ENCODE peak calls at places on chromosomes 12 and 14, in six cellular contexts. B is CD14-positive monocyte, O is astrocyte of the spinal cord, X is BJ, E is PC-9, W is ovary. Q is an unnamed sample.

GRCh38 chr12:26125451-26126339 is 858 bp upstream of the BHLHE41 start:
- DNase-seq in B (peak), O (peak), X (no peak), E (peak), W (peak), Q (peak)

GRCh38 chr12:98188649-98189048 is 326.7 kb upstream of the TMPO start:
- DNase-seq in B (no peak), O (peak), X (no peak), E (no peak), W (no peak), Q (no peak)

GRCh38 chr14:84483072-84483410 is 1046.9 kb upstream of the FLRT2 start:
- DNase-seq in B (no peak), O (peak), X (no peak), E (no peak), W (no peak), Q (no peak)

GRCh38 chr14:31026076-31026394 is at the start of gene STRN3:
- DNase-seq in B (no peak), O (no peak), X (no peak), E (no peak), W (no peak), Q (no peak)

GRCh38 chr12:6767301-6767591 is 1.1 kb downstream of the PTMS start:
- DNase-seq in B (no peak), O (no peak), X (no peak), E (no peak), W (peak), Q (no peak)

GRCh38 chr14:64878775-64879634 is 702 bp downstream of the SPTB start:
- DNase-seq in B (no peak), O (no peak), X (no peak), E (peak), W (no peak), Q (no peak)

GRCh38 chr12:92466391-92467305 is 236.1 kb upstream of the PLEKHG7 start:
- DNase-seq in B (no peak), O (peak), X (no peak), E (no peak), W (no peak), Q (no peak)

GRCh38 chr12:32504626-32505025 is 105.3 kb downstream of the FGD4 start:
- DNase-seq in B (no peak), O (no peak), X (no peak), E (no peak), W (no peak), Q (no peak)

GRCh38 chr12:65121049-65121955 is at the start of gene WIF1:
- DNase-seq in B (no peak), O (no peak), X (no peak), E (peak), W (no peak), Q (peak)

GRCh38 chr12:130513572-130513971 is 175.9 kb downstream of the PIWIL1 start:
- DNase-seq in B (no peak), O (no peak), X (no peak), E (no peak), W (no peak), Q (no peak)

GRCh38 chr12:111368291-111368683 is 608 bp downstream of the PHETA1 start:
- DNase-seq in B (no peak), O (no peak), X (no peak), E (no peak), W (no peak), Q (no peak)

GRCh38 chr14:54815016-54815415 is 87.6 kb downstream of the GCH1 start:
- DNase-seq in B (no peak), O (peak), X (no peak), E (no peak), W (no peak), Q (no peak)

GRCh38 chr12:12723147-12723680 is 6.0 kb downstream of the CDKN1B start:
- DNase-seq in B (no peak), O (peak), X (no peak), E (no peak), W (no peak), Q (peak)

GRCh38 chr12:112112423-112113132 is 4.0 kb upstream of the NAA25 start:
- DNase-seq in B (no peak), O (no peak), X (no peak), E (peak), W (no peak), Q (no peak)

GRCh38 chr14:88168498-88169165 is 154.4 kb downstream of the KCNK10 start:
- DNase-seq in B (no peak), O (peak), X (no peak), E (no peak), W (no peak), Q (no peak)

GRCh38 chr12:101759396-101760047 is 20.3 kb upstream of the SYCP3 start:
- DNase-seq in B (no peak), O (peak), X (no peak), E (no peak), W (no peak), Q (peak)

GRCh38 chr14:35335388-35336092 is 43.4 kb downstream of the PSMA6 start:
- DNase-seq in B (no peak), O (no peak), X (no peak), E (peak), W (peak), Q (peak)

GRCh38 chr12:51924551-51925399 is 17.5 kb downstream of the ACVRL1 start:
- DNase-seq in B (no peak), O (no peak), X (no peak), E (no peak), W (peak), Q (no peak)

GRCh38 chr12:93032748-93033147 is 103.7 kb upstream of the EEA1 start:
- DNase-seq in B (no peak), O (no peak), X (no peak), E (no peak), W (no peak), Q (peak)

GRCh38 chr12:3200032-3200617 is 122.9 kb downstream of the TSPAN9 start:
- DNase-seq in B (no peak), O (peak), X (no peak), E (peak), W (peak), Q (peak)

GRCh38 chr12:109758406-109759075 is 44.9 kb downstream of the FAM222A start:
- DNase-seq in B (peak), O (no peak), X (no peak), E (no peak), W (peak), Q (no peak)

GRCh38 chr14:68580676-68581075 is 212.2 kb downstream of the ZFP36L1 start:
- DNase-seq in B (no peak), O (no peak), X (no peak), E (no peak), W (no peak), Q (no peak)

GRCh38 chr14:45838597-45838996 is 585.6 kb upstream of the MIS18BP1 start:
- DNase-seq in B (no peak), O (peak), X (no peak), E (no peak), W (no peak), Q (no peak)

GRCh38 chr12:67388331-67389163 is 119.4 kb downstream of the CAND1 start:
- DNase-seq in B (no peak), O (no peak), X (no peak), E (no peak), W (no peak), Q (no peak)

GRCh38 chr12:12718853-12719252 is 1.7 kb downstream of the CDKN1B start:
- DNase-seq in B (no peak), O (peak), X (no peak), E (no peak), W (no peak), Q (no peak)

GRCh38 chr14:101737414-101738367 is 23.8 kb upstream of the PPP2R5C start:
- DNase-seq in B (no peak), O (no peak), X (no peak), E (no peak), W (no peak), Q (no peak)

GRCh38 chr12:5439333-5439732 is 7.4 kb downstream of the NTF3 start:
- DNase-seq in B (no peak), O (no peak), X (no peak), E (no peak), W (no peak), Q (no peak)

GRCh38 chr14:34633697-34634096 is 3.7 kb upstream of the SNX6 start:
- DNase-seq in B (no peak), O (no peak), X (no peak), E (no peak), W (no peak), Q (no peak)

GRCh38 chr12:1234073-1234472 is 243.1 kb downstream of the ERC1 start:
- DNase-seq in B (no peak), O (peak), X (no peak), E (no peak), W (no peak), Q (no peak)

GRCh38 chr12:91219511-91219910 is 36.9 kb upstream of the DCN start:
- DNase-seq in B (no peak), O (peak), X (no peak), E (no peak), W (no peak), Q (peak)

GRCh38 chr12:460301-461230 is 827 bp downstream of the B4GALNT3 start:
- DNase-seq in B (no peak), O (no peak), X (no peak), E (peak), W (peak), Q (no peak)

GRCh38 chr12:50660425-50660822 is 103.5 kb upstream of the ATF1 start:
- DNase-seq in B (no peak), O (no peak), X (no peak), E (no peak), W (no peak), Q (no peak)

GRCh38 chr12:23699031-23699430 is 250.4 kb downstream of the SOX5 start:
- DNase-seq in B (no peak), O (no peak), X (no peak), E (no peak), W (no peak), Q (no peak)

GRCh38 chr12:23694307-23694706 is 255.2 kb downstream of the SOX5 start:
- DNase-seq in B (no peak), O (no peak), X (no peak), E (no peak), W (no peak), Q (no peak)

DNA sequence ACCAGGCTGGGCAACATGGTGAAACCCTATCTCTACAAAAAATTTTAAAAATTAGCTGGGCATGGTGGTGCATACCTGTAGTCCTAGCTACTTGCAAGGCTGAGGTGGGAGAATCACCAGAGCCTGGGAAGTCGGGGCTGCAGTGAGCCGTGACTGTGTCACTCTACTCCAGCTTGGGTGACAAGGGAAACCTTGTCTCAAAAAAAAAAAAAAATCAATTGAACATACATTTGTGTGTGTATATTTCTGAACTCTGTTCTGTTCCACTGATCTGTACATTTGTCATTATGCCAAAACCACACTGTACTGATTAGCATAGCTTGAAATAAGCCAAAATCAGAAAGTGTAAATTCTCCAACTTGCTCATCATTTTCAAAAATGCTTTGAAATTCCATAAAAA is 254.6 kb downstream of the SOX5 start:
- DNase-seq in B (no peak), O (no peak), X (no peak), E (no peak), W (no peak), Q (no peak)
- TF ChIP-seq CTCF in B (no peak), O (no peak), X (no peak), E (no peak), W (no peak), Q (no peak)

DNA sequence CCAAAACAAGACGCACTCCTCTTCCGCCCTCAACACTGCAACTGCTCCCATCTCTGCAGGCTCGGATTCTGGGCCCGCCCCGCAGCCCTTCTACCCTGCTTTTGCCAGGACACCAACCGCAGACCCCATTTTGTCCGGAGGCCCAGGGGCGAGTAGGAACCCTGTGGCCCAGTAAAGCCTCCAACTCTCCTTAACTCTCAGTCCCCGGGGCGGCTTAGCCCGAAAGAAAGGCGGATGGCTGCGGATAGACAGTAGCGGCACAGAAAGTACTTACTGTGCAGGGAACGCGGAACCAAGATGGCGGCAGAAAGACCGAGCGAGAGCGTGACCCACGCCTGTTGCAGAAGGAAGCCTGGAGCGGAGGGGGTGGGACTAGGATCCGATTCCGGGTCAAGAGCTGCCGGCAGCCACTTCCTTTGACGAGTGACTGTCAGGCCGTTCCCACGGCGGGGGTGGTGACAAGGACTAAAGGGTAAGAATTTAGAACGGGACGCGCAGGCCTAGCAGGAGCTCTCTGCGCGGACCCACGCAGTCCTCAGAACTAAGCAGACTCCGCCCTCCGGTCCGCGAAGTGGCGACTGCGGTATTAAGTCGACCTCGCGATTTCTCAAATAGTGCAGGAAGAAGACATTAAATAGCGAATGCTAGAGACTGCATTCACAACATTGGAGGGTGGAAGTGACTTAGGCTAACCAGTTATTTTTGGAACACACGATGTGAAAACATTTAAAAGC is at the start of gene NACA:
- DNase-seq in B (peak), O (peak), X (peak), E (peak), W (peak), Q (peak)
- TF ChIP-seq CTCF in B (no peak), O (no peak), X (no peak), E (no peak), W (peak), Q (no peak)

DNA sequence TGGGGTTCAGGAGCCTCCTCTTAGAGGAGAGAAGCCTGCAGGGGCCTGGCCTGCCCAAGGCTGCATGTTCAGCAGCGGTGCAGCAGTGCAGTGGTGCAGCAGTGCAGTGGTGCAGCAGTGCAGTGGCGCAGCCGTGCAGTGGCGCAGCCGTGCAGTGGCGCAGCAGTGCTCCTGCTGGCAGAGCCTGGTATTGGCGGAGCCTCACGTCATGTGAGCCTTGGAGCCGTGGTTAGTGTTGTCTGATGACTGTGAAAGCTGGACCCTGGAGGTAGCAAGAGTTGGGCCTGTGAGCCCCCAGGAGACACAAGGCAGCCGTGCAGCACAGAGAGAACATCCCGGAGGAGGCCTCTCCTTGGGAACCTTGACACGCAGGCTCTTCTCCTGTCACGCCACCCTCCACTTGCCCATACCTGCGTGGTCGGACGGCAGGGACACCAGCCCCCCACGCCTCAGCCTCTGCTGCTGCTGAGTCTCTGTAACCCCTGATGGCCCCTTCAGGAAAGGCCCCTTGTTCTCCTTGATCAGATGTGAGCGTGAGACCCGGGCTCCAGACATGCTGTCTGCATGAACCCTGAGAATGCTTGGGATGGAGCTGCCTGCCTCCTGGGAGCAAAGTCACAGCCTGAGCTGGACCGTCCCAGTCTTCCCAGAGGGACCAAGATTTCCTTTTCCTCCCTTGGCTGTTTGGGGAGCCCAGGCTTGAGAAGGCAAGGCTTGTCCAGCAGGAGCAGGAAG is 193.7 kb downstream of the KIF26A start:
- DNase-seq in B (no peak), O (no peak), X (no peak), E (no peak), W (no peak), Q (no peak)
- TF ChIP-seq CTCF in B (no peak), O (no peak), X (no peak), E (peak), W (no peak), Q (no peak)

GRCh38 chr14:93765970-93766369 is 22.3 kb downstream of the PRIMA1 start:
- DNase-seq in B (no peak), O (no peak), X (no peak), E (no peak), W (no peak), Q (no peak)
- TF ChIP-seq CTCF in B (no peak), O (no peak), X (no peak), E (no peak), W (no peak), Q (no peak)